ENCODE peak calls at places on chromosome 7, in four cellular contexts. One of them, this sample, is unnamed.

GRCh38 chr7:139582671-139583155 is 59.2 kb downstream of the CLEC2L start:
- DNase-seq in IMR-90: no peak
- DNase-seq in GM12878: no peak
- DNase-seq in H1: no peak
- DNase-seq in this sample: no peak

GRCh38 chr7:157073335-157073734 is 62.9 kb upstream of the MNX1 start:
- DNase-seq in H1: no peak
- DNase-seq in GM12878: no peak
- DNase-seq in IMR-90: no peak
- DNase-seq in this sample: no peak

GRCh38 chr7:125878990-125879389 is 949.4 kb upstream of the POT1 start:
- DNase-seq in IMR-90: no peak
- DNase-seq in GM12878: no peak
- DNase-seq in H1: no peak
- DNase-seq in this sample: no peak

GRCh38 chr7:17234398-17235021 is 63.9 kb upstream of the AHR start:
- DNase-seq in GM12878: peak; percentile 74
- DNase-seq in H1: no peak
- DNase-seq in IMR-90: peak; percentile 95
- DNase-seq in this sample: peak; percentile 62

GRCh38 chr7:101488826-101489572 is 126.3 kb downstream of the COL26A1 start:
- DNase-seq in GM12878: no peak
- DNase-seq in H1: no peak
- DNase-seq in IMR-90: no peak
- DNase-seq in this sample: no peak

GRCh38 chr7:29989257-29989995 is at the start of gene SCRN1:
- DNase-seq in IMR-90: peak; percentile 13
- DNase-seq in H1: peak; percentile 70
- DNase-seq in GM12878: no peak
- DNase-seq in this sample: peak; percentile 30

GRCh38 chr7:35755711-35756110 is 45.1 kb upstream of the SEPTIN7 start:
- DNase-seq in GM12878: no peak
- DNase-seq in H1: no peak
- DNase-seq in IMR-90: no peak
- DNase-seq in this sample: no peak

GRCh38 chr7:142890838-142891485 is 5.4 kb upstream of the TRPV6 start:
- DNase-seq in GM12878: no peak
- DNase-seq in H1: no peak
- DNase-seq in IMR-90: no peak
- DNase-seq in this sample: no peak

GRCh38 chr7:128827971-128828711 is 2.1 kb upstream of the FLNC start:
- DNase-seq in IMR-90: peak; percentile 88
- DNase-seq in H1: no peak
- DNase-seq in GM12878: no peak
- DNase-seq in this sample: no peak

GRCh38 chr7:86653919-86654659 is 10.4 kb downstream of the GRM3 start:
- DNase-seq in IMR-90: no peak
- DNase-seq in H1: no peak
- DNase-seq in GM12878: no peak
- DNase-seq in this sample: no peak

GRCh38 chr7:72325561-72325960 is 86.6 kb downstream of the CALN1 start:
- DNase-seq in GM12878: no peak
- DNase-seq in H1: no peak
- DNase-seq in IMR-90: no peak
- DNase-seq in this sample: no peak

GRCh38 chr7:41027428-41028115 is 675.3 kb downstream of the INHBA start:
- DNase-seq in IMR-90: peak; percentile 98
- DNase-seq in GM12878: no peak
- DNase-seq in H1: no peak
- DNase-seq in this sample: no peak

GRCh38 chr7:37028909-37029440 is 304.7 kb upstream of the AOAH start:
- DNase-seq in IMR-90: no peak
- DNase-seq in GM12878: no peak
- DNase-seq in H1: no peak
- DNase-seq in this sample: no peak

GRCh38 chr7:32660936-32661335 is 165.6 kb downstream of the AVL9 start:
- DNase-seq in H1: no peak
- DNase-seq in IMR-90: no peak
- DNase-seq in GM12878: no peak
- DNase-seq in this sample: no peak

GRCh38 chr7:88305044-88305443 is 1.6 kb downstream of the STEAP4 start:
- DNase-seq in IMR-90: no peak
- DNase-seq in H1: no peak
- DNase-seq in GM12878: no peak
- DNase-seq in this sample: no peak

GRCh38 chr7:150998341-150998740 is 7.5 kb downstream of the NOS3 start:
- DNase-seq in H1: no peak
- DNase-seq in GM12878: no peak
- DNase-seq in IMR-90: no peak
- DNase-seq in this sample: no peak

GRCh38 chr7:2417981-2418481 is 14.6 kb downstream of the CHST12 start:
- DNase-seq in H1: no peak
- DNase-seq in GM12878: no peak
- DNase-seq in IMR-90: peak; percentile 36
- DNase-seq in this sample: no peak

GRCh38 chr7:133365892-133366291 is 113.0 kb downstream of the EXOC4 start:
- DNase-seq in GM12878: no peak
- DNase-seq in IMR-90: peak; percentile 62
- DNase-seq in H1: no peak
- DNase-seq in this sample: no peak

GRCh38 chr7:152363798-152364197 is 72.0 kb downstream of the KMT2C start:
- DNase-seq in IMR-90: no peak
- DNase-seq in H1: no peak
- DNase-seq in GM12878: no peak
- DNase-seq in this sample: no peak

GRCh38 chr7:151010307-151011096 is 13.8 kb downstream of the ATG9B start:
- DNase-seq in IMR-90: peak; percentile 23
- DNase-seq in GM12878: no peak
- DNase-seq in H1: no peak
- DNase-seq in this sample: peak; percentile 69

DNA sequence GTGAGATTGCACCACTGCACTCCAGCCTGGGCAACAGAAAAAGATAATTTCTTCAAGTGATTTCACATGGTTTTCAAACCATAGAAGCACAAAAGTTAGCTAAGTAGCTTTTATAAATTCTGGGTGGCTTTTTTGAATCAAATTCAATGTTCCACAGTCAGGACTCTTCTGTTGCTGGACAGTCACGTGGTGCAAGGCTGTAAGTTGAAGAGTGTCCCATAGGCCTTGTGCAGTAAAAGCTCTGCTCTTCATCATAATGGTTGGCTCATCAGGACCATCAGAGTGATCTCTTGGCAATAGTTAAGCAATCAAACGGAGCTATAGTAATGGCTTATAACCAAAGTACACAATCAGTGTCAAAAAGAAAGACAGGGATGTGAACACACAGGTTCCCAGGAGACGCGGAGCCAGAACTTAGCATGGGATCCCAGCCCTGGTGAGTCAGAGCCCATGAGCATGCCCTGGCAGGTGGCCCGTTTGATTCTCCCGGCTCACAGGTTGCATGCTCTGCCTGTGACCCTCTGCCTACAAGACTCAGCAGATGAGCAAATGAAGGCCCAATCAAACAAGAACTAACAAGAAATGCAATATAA is 10.8 kb upstream of the GPNMB start:
- DNase-seq in GM12878: no peak
- DNase-seq in IMR-90: peak; percentile 35
- DNase-seq in H1: no peak
- DNase-seq in this sample: no peak
- TF ChIP-seq CHD1 in GM12878: no peak
- TF ChIP-seq CHD1 in IMR-90: no peak
- TF ChIP-seq CHD1 in H1: no peak
- TF ChIP-seq CHD1 in this sample: no peak

GRCh38 chr7:99244942-99245341 is 27.7 kb upstream of the MYH16 start:
- DNase-seq in IMR-90: peak; percentile 67
- DNase-seq in H1: no peak
- DNase-seq in GM12878: no peak
- DNase-seq in this sample: no peak
- TF ChIP-seq CHD1 in IMR-90: no peak
- TF ChIP-seq CHD1 in H1: no peak
- TF ChIP-seq CHD1 in GM12878: no peak
- TF ChIP-seq CHD1 in this sample: no peak

GRCh38 chr7:108525985-108526767 is at the start of gene PNPLA8:
- DNase-seq in GM12878: peak; percentile 98
- DNase-seq in IMR-90: peak; percentile 99
- DNase-seq in H1: peak; percentile 100
- DNase-seq in this sample: peak; percentile 98

GRCh38 chr7:108528183-108528712 is 2.3 kb upstream of the PNPLA8 start:
- DNase-seq in H1: no peak
- DNase-seq in GM12878: no peak
- DNase-seq in IMR-90: no peak
- DNase-seq in this sample: no peak

GRCh38 chr7:108526768-108527017 is 758 bp upstream of the PNPLA8 start:
- DNase-seq in GM12878: no peak
- DNase-seq in H1: no peak
- DNase-seq in IMR-90: no peak
- DNase-seq in this sample: no peak

GRCh38 chr7:108522780-108523179 is 3.2 kb downstream of the PNPLA8 start:
- DNase-seq in IMR-90: no peak
- DNase-seq in GM12878: no peak
- DNase-seq in H1: no peak
- DNase-seq in this sample: no peak

GRCh38 chr7:108525327-108525984 is 479 bp downstream of the PNPLA8 start:
- DNase-seq in IMR-90: peak; percentile 82
- DNase-seq in GM12878: no peak
- DNase-seq in H1: no peak
- DNase-seq in this sample: peak; percentile 66
- TF ChIP-seq CHD1 in IMR-90: no peak
- TF ChIP-seq CHD1 in GM12878: no peak
- TF ChIP-seq CHD1 in H1: no peak
- TF ChIP-seq CHD1 in this sample: no peak

GRCh38 chr7:480531-481218 is 39.0 kb downstream of the PDGFA start:
- DNase-seq in IMR-90: no peak
- DNase-seq in GM12878: no peak
- DNase-seq in H1: peak; percentile 58
- DNase-seq in this sample: peak; percentile 71
- TF ChIP-seq CHD1 in IMR-90: no peak
- TF ChIP-seq CHD1 in GM12878: no peak
- TF ChIP-seq CHD1 in H1: no peak
- TF ChIP-seq CHD1 in this sample: no peak

GRCh38 chr7:131029002-131029401 is 295.0 kb upstream of the KLF14 start:
- DNase-seq in H1: no peak
- DNase-seq in IMR-90: no peak
- DNase-seq in GM12878: no peak
- DNase-seq in this sample: no peak

GRCh38 chr7:131028293-131028692 is 294.3 kb upstream of the KLF14 start:
- DNase-seq in GM12878: no peak
- DNase-seq in H1: no peak
- DNase-seq in IMR-90: no peak
- DNase-seq in this sample: no peak

GRCh38 chr7:131026297-131027003 is 292.4 kb upstream of the KLF14 start:
- DNase-seq in H1: no peak
- DNase-seq in GM12878: no peak
- DNase-seq in IMR-90: peak; percentile 77
- DNase-seq in this sample: no peak

GRCh38 chr7:131031100-131031868 is 296.4 kb upstream of the MKLN1 start:
- DNase-seq in H1: no peak
- DNase-seq in GM12878: peak; percentile 95
- DNase-seq in IMR-90: no peak
- DNase-seq in this sample: no peak

DNA sequence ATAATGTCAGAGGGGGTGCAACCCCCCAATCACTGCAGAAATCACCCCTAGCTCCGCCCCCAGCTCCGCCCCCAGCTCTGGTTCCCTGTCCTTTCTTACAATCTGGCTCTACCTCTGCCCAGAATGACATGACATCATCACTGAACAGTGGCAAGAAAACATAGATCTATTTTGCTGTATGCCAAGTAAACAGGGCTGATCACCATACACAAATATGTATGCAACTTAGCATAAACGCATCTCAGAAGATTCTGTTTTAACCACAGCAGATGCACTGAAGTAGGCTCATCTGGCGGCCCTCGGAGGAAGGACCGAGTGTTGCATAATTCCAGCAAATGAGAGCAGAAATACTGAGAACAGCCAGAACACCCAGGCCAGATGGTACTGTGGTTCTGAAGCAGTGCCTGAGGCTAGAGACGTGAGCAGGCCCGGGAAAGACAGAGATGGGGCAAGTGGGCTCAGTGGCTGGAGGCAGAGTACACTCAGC is 293.3 kb upstream of the KLF14 start:
- DNase-seq in IMR-90: peak; percentile 67
- DNase-seq in GM12878: no peak
- DNase-seq in H1: no peak
- DNase-seq in this sample: peak; percentile 42
- TF ChIP-seq CHD1 in IMR-90: no peak
- TF ChIP-seq CHD1 in GM12878: no peak
- TF ChIP-seq CHD1 in H1: no peak
- TF ChIP-seq CHD1 in this sample: no peak

GRCh38 chr7:130490888-130491771 is 755 bp upstream of the MEST start:
- DNase-seq in IMR-90: peak; percentile 26
- DNase-seq in GM12878: no peak
- DNase-seq in H1: peak; percentile 86
- DNase-seq in this sample: no peak
- TF ChIP-seq CHD1 in IMR-90: no peak
- TF ChIP-seq CHD1 in GM12878: no peak
- TF ChIP-seq CHD1 in H1: no peak
- TF ChIP-seq CHD1 in this sample: no peak

This sample was measured in K562.